ENCODE peak calls at places on chromosome 5, in six cellular contexts. I, S, J, V, Z and E are unnamed samples.

GRCh38 chr5:174177976-174178600 is 132.6 kb downstream of the NSG2 start:
- DNase-seq in I (no peak), S (no peak), J (no peak), V (no peak), Z (no peak), E (no peak)

GRCh38 chr5:58466939-58467338 is 7.1 kb upstream of the PLK2 start:
- DNase-seq in I (peak; percentile 25), S (peak; percentile 59), J (no peak), V (peak; percentile 34), Z (peak; percentile 60), E (no peak)

GRCh38 chr5:117888688-117889087 is 1099.7 kb downstream of the DTWD2 start:
- DNase-seq in I (no peak), S (no peak), J (no peak), V (peak; percentile 17), Z (peak; percentile 59), E (no peak)

GRCh38 chr5:173764321-173765029 is 123.7 kb upstream of the CPEB4 start:
- DNase-seq in I (peak; percentile 96), S (peak; percentile 97), J (peak; percentile 94), V (no peak), Z (peak; percentile 56), E (no peak)

GRCh38 chr5:120567921-120568320 is 103.8 kb downstream of the PRR16 start:
- DNase-seq in I (no peak), S (no peak), J (no peak), V (no peak), Z (no peak), E (no peak)

GRCh38 chr5:132776077-132776931 is 735 bp downstream of the SEPTIN8 start:
- DNase-seq in I (peak; percentile 48), S (peak; percentile 58), J (no peak), V (no peak), Z (no peak), E (no peak)

GRCh38 chr5:59039003-59039295 is 456.1 kb downstream of the RAB3C start:
- DNase-seq in I (no peak), S (no peak), J (no peak), V (no peak), Z (no peak), E (no peak)

GRCh38 chr5:115820846-115821245 is 4.4 kb upstream of the CDO1 start:
- DNase-seq in I (no peak), S (no peak), J (no peak), V (no peak), Z (no peak), E (no peak)

GRCh38 chr5:154405078-154405792 is 40.6 kb upstream of the SAP30L start:
- DNase-seq in I (peak; percentile 93), S (peak; percentile 92), J (no peak), V (peak; percentile 83), Z (peak; percentile 82), E (peak; percentile 60)

GRCh38 chr5:106587-106986 is 14.6 kb downstream of the PLEKHG4B start:
- DNase-seq in I (no peak), S (no peak), J (no peak), V (no peak), Z (no peak), E (no peak)

GRCh38 chr5:116864157-116864837 is 289.7 kb upstream of the SEMA6A start:
- DNase-seq in I (no peak), S (no peak), J (no peak), V (no peak), Z (no peak), E (no peak)

GRCh38 chr5:120734033-120734432 is 269.9 kb downstream of the PRR16 start:
- DNase-seq in I (no peak), S (peak; percentile 24), J (no peak), V (no peak), Z (no peak), E (no peak)

GRCh38 chr5:128927644-128928043 is 37.6 kb upstream of the SLC27A6 start:
- DNase-seq in I (no peak), S (no peak), J (no peak), V (no peak), Z (no peak), E (no peak)

GRCh38 chr5:159405611-159406031 is 75.3 kb upstream of the IL12B start:
- DNase-seq in I (no peak), S (no peak), J (no peak), V (peak; percentile 20), Z (peak; percentile 73), E (no peak)

GRCh38 chr5:56829137-56829536 is 13.8 kb downstream of the MAP3K1 start:
- DNase-seq in I (no peak), S (no peak), J (peak; percentile 56), V (no peak), Z (peak; percentile 22), E (peak; percentile 30)

GRCh38 chr5:33755216-33755615 is 136.6 kb downstream of the ADAMTS12 start:
- DNase-seq in I (no peak), S (peak; percentile 91), J (no peak), V (no peak), Z (no peak), E (no peak)

GRCh38 chr5:33850100-33850594 is 41.6 kb downstream of the ADAMTS12 start:
- DNase-seq in I (no peak), S (peak; percentile 81), J (peak; percentile 85), V (peak; percentile 74), Z (peak; percentile 98), E (no peak)

GRCh38 chr5:76256116-76256889 is 146.8 kb upstream of the IQGAP2 start:
- DNase-seq in I (peak; percentile 41), S (peak; percentile 73), J (peak; percentile 44), V (peak; percentile 67), Z (peak; percentile 80), E (peak; percentile 38)

GRCh38 chr5:146249801-146250200 is 46.4 kb downstream of the RBM27 start:
- DNase-seq in I (no peak), S (no peak), J (no peak), V (no peak), Z (no peak), E (no peak)

GRCh38 chr5:169651526-169651925 is 14.5 kb downstream of the DOCK2 start:
- DNase-seq in I (no peak), S (no peak), J (no peak), V (no peak), Z (no peak), E (no peak)

GRCh38 chr5:140795259-140795641 is 598 bp downstream of the PCDHA2 start:
- DNase-seq in I (peak; percentile 51), S (peak; percentile 5), J (no peak), V (no peak), Z (no peak), E (no peak)

GRCh38 chr5:103973669-103974068 is 411.1 kb upstream of the NUDT12 start:
- DNase-seq in I (no peak), S (no peak), J (no peak), V (no peak), Z (no peak), E (no peak)
- TF ChIP-seq CTCF in I (no peak), S (peak; percentile 16), J (peak; percentile 11), V (no peak), Z (peak; percentile 29), E (no peak)

DNA sequence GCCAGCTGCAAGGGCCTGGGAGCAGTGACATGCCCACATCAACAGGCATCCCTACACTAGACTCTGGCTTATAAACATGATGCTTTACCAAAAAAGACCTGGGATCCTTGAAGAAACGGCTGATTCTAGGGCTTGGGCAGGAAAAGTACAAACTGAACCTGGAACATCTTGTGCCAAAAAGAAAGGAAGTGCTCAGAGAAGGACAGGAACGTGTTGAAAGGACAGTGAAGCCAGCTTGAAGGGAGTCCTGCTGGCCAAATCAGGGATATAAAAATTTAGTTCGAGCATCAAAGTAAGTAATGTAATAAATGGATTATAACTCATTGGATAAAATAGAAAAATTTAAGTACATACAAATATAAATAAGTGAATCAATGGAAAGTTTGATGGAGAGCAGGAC is 58.1 kb downstream of the ALDH7A1 start:
- DNase-seq in I (no peak), S (peak; percentile 19), J (no peak), V (no peak), Z (no peak), E (no peak)
- TF ChIP-seq CTCF in I (no peak), S (no peak), J (no peak), V (no peak), Z (no peak), E (no peak)

GRCh38 chr5:93581738-93582414 is 857 bp upstream of the NR2F1-AS1 start:
- DNase-seq in I (no peak), S (peak; percentile 70), J (no peak), V (no peak), Z (no peak), E (no peak)
- TF ChIP-seq CTCF in I (no peak), S (no peak), J (no peak), V (no peak), Z (no peak), E (no peak)

GRCh38 chr5:7018144-7018543 is 304.9 kb downstream of the TENT4A start:
- DNase-seq in I (no peak), S (no peak), J (no peak), V (no peak), Z (no peak), E (no peak)

GRCh38 chr5:7017004-7017770 is 304.0 kb downstream of the TENT4A start:
- DNase-seq in I (no peak), S (no peak), J (no peak), V (no peak), Z (no peak), E (no peak)

GRCh38 chr5:7012057-7012456 is 298.8 kb downstream of the TENT4A start:
- DNase-seq in I (no peak), S (no peak), J (no peak), V (no peak), Z (no peak), E (no peak)

GRCh38 chr5:7018601-7019000 is 305.4 kb downstream of the TENT4A start:
- DNase-seq in I (no peak), S (no peak), J (no peak), V (no peak), Z (no peak), E (no peak)

GRCh38 chr5:7015586-7016256 is 302.5 kb downstream of the TENT4A start:
- DNase-seq in I (no peak), S (no peak), J (no peak), V (no peak), Z (no peak), E (no peak)
- TF ChIP-seq CTCF in I (no peak), S (no peak), J (no peak), V (no peak), Z (no peak), E (no peak)

DNA sequence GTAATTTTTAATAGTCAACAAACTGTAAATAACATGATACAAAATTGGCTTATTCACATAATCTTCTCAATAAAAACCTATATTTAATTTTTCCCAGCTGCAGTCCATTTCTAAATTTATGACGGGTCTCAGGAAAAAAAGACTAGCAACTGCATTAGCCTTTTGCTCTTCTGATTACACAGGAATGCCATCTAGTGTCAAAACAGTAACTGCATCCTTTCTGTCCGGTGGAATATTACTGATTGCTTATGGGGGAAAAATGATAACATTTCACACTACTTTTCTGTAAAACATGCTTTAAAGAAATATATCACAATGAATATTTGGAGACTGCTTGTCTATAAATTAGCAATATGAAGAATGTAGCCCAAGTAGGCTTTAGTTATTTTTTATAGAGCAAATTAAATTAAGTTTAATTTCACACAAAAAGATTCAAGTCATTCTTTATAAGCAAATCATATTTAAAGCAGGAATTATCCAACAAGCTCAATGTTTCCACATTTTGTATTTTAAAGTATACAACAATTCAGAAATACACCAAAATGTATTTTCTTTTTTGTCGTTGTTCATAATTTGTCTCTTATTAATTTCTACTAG is 534.7 kb downstream of the CDH10 start:
- DNase-seq in I (peak; percentile 8), S (peak; percentile 16), J (peak; percentile 4), V (no peak), Z (no peak), E (no peak)
- TF ChIP-seq CTCF in I (peak; percentile 59), S (no peak), J (peak; percentile 61), V (no peak), Z (peak; percentile 3), E (no peak)

GRCh38 chr5:2710910-2711309 is 40.6 kb downstream of the IRX2 start:
- DNase-seq in I (peak; percentile 41), S (peak; percentile 7), J (no peak), V (no peak), Z (no peak), E (no peak)
- TF ChIP-seq CTCF in I (no peak), S (peak; percentile 20), J (no peak), V (no peak), Z (no peak), E (no peak)